ENCODE peak calls at places on chromosomes 1 and 21, in nine cellular contexts. One of them, this sample, is unnamed.

GRCh38 chr21:25573409-25574206 is 33.7 kb downstream of the MRPL39 start:
- DNase-seq in OCI-LY7: peak
- DNase-seq in Peyer's patch: peak
- DNase-seq in AG04450: peak
- DNase-seq in aorta: no peak
- DNase-seq in upper lobe of right lung: no peak
- DNase-seq in fibroblast of lung: peak
- DNase-seq in endodermal cell: no peak
- DNase-seq in CD4-positive, alpha-beta T cell: peak
- DNase-seq in this sample: no peak

GRCh38 chr1:224828691-224829090 is 100.8 kb upstream of the DNAH14 start:
- DNase-seq in OCI-LY7: no peak
- DNase-seq in Peyer's patch: no peak
- DNase-seq in AG04450: no peak
- DNase-seq in aorta: no peak
- DNase-seq in upper lobe of right lung: no peak
- DNase-seq in fibroblast of lung: peak
- DNase-seq in endodermal cell: no peak
- DNase-seq in CD4-positive, alpha-beta T cell: no peak
- DNase-seq in this sample: no peak

GRCh38 chr1:158019177-158019868 is 25.9 kb downstream of the KIRREL1 start:
- DNase-seq in OCI-LY7: no peak
- DNase-seq in Peyer's patch: no peak
- DNase-seq in AG04450: peak
- DNase-seq in aorta: peak
- DNase-seq in upper lobe of right lung: no peak
- DNase-seq in fibroblast of lung: peak
- DNase-seq in endodermal cell: peak
- DNase-seq in CD4-positive, alpha-beta T cell: no peak
- DNase-seq in this sample: no peak

GRCh38 chr1:24909388-24909898 is 20.6 kb downstream of the RUNX3 start:
- DNase-seq in OCI-LY7: no peak
- DNase-seq in Peyer's patch: no peak
- DNase-seq in AG04450: peak
- DNase-seq in aorta: peak
- DNase-seq in upper lobe of right lung: peak
- DNase-seq in fibroblast of lung: peak
- DNase-seq in endodermal cell: peak
- DNase-seq in CD4-positive, alpha-beta T cell: no peak
- DNase-seq in this sample: no peak

GRCh38 chr1:162996261-162996660 is 72.9 kb upstream of the RGS4 start:
- DNase-seq in OCI-LY7: no peak
- DNase-seq in Peyer's patch: no peak
- DNase-seq in AG04450: no peak
- DNase-seq in aorta: no peak
- DNase-seq in upper lobe of right lung: no peak
- DNase-seq in fibroblast of lung: no peak
- DNase-seq in endodermal cell: no peak
- DNase-seq in CD4-positive, alpha-beta T cell: no peak
- DNase-seq in this sample: no peak

GRCh38 chr1:101431956-101432510 is 195.2 kb downstream of the S1PR1 start:
- DNase-seq in OCI-LY7: no peak
- DNase-seq in Peyer's patch: no peak
- DNase-seq in AG04450: no peak
- DNase-seq in aorta: no peak
- DNase-seq in upper lobe of right lung: no peak
- DNase-seq in fibroblast of lung: no peak
- DNase-seq in endodermal cell: no peak
- DNase-seq in CD4-positive, alpha-beta T cell: no peak
- DNase-seq in this sample: no peak

GRCh38 chr1:102834688-102835320 is 273.5 kb downstream of the COL11A1 start:
- DNase-seq in OCI-LY7: no peak
- DNase-seq in Peyer's patch: no peak
- DNase-seq in AG04450: no peak
- DNase-seq in aorta: no peak
- DNase-seq in upper lobe of right lung: no peak
- DNase-seq in fibroblast of lung: peak
- DNase-seq in endodermal cell: no peak
- DNase-seq in CD4-positive, alpha-beta T cell: no peak
- DNase-seq in this sample: no peak

GRCh38 chr1:36094621-36095061 is 5.9 kb downstream of the ADPRS start:
- DNase-seq in OCI-LY7: no peak
- DNase-seq in Peyer's patch: no peak
- DNase-seq in AG04450: no peak
- DNase-seq in aorta: no peak
- DNase-seq in upper lobe of right lung: peak
- DNase-seq in fibroblast of lung: no peak
- DNase-seq in endodermal cell: no peak
- DNase-seq in CD4-positive, alpha-beta T cell: no peak
- DNase-seq in this sample: no peak

GRCh38 chr1:212595787-212596714 is 12.5 kb upstream of the ATF3 start:
- DNase-seq in OCI-LY7: peak
- DNase-seq in Peyer's patch: no peak
- DNase-seq in AG04450: peak
- DNase-seq in aorta: no peak
- DNase-seq in upper lobe of right lung: no peak
- DNase-seq in fibroblast of lung: peak
- DNase-seq in endodermal cell: peak
- DNase-seq in CD4-positive, alpha-beta T cell: no peak
- DNase-seq in this sample: no peak

GRCh38 chr21:35796834-35797233 is 263.5 kb downstream of the SETD4 start:
- DNase-seq in OCI-LY7: no peak
- DNase-seq in Peyer's patch: no peak
- DNase-seq in AG04450: no peak
- DNase-seq in aorta: no peak
- DNase-seq in upper lobe of right lung: no peak
- DNase-seq in fibroblast of lung: no peak
- DNase-seq in endodermal cell: no peak
- DNase-seq in CD4-positive, alpha-beta T cell: no peak
- DNase-seq in this sample: no peak

DNA sequence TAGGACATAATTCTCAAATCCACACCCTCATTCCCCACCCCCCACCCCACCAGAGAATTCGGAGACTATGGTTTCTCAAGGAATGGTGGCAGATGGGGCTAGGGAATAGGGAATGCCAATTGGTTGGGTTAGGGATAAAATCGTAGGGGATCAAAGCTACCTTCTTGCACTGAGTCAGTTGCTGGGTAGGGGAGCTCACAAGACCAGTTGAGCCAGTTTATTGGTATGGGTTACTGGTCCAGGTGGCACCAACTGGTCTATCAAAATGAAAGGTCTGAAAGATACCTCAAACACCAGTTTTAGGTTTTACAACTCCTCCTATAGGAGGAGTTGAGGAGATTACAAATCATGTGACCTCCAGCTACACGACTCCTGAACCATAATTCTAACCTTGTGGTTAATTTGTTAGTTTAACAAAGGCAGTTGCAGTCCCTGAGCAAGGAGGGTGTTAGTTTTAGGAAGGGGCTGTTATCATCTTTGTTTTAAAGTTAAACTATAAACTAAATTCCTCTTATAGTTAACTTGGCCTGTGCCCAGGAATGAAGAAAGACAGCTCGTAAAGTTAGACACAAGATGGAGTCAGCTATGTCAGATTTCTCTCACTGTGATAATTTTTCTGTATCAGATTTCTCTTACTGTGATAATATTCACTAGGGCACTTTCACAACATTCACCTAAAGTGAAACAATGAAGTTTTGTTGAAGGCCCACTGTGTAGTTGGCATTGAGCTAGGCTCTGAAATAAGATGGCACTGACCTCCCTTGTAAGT is 2.5 kb downstream of the SHISAL2A start:
- DNase-seq in OCI-LY7: no peak
- DNase-seq in Peyer's patch: no peak
- DNase-seq in AG04450: no peak
- DNase-seq in aorta: no peak
- DNase-seq in upper lobe of right lung: no peak
- DNase-seq in fibroblast of lung: no peak
- DNase-seq in endodermal cell: no peak
- DNase-seq in CD4-positive, alpha-beta T cell: no peak
- DNase-seq in this sample: no peak
- H3K27ac ChIP-seq in OCI-LY7: peak
- H3K27ac ChIP-seq in Peyer's patch: peak
- H3K27ac ChIP-seq in AG04450: no peak
- H3K27ac ChIP-seq in aorta: no peak
- H3K27ac ChIP-seq in upper lobe of right lung: no peak
- H3K27ac ChIP-seq in fibroblast of lung: no peak
- H3K27ac ChIP-seq in endodermal cell: no peak
- H3K27ac ChIP-seq in CD4-positive, alpha-beta T cell: peak
- H3K27ac ChIP-seq in this sample: no peak

DNA sequence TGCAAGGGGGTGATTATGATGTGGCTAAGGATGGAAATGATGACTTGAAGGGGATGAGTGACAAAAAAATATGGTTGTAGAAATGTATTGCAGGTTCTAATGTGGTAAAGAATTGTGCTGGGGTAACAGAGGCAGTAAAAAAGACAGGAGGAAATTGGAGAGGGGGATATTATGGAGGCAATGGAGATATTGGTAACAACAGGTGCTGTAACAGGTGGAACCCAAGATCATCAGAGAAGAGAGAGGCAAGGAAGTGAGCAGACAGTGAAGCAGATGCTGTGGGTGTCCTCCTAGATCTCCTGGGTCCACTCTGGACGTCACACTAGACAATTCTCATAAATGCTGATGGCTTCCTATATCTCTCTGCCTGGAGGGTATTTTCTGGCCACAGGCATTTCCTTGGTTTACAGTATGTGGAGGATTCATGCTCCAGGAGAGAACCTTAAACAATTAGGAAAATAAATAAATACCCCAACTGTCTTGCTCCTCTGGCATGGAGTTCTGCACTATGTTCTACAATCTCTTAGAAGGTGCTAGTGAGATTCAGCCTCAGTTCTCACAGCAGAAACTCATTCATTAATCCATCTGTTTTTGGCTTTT is 620.3 kb upstream of the PLXNA2 start:
- DNase-seq in OCI-LY7: no peak
- DNase-seq in Peyer's patch: no peak
- DNase-seq in AG04450: no peak
- DNase-seq in aorta: no peak
- DNase-seq in upper lobe of right lung: no peak
- DNase-seq in fibroblast of lung: no peak
- DNase-seq in endodermal cell: no peak
- DNase-seq in CD4-positive, alpha-beta T cell: no peak
- DNase-seq in this sample: no peak
- H3K27ac ChIP-seq in OCI-LY7: no peak
- H3K27ac ChIP-seq in Peyer's patch: no peak
- H3K27ac ChIP-seq in AG04450: no peak
- H3K27ac ChIP-seq in aorta: no peak
- H3K27ac ChIP-seq in upper lobe of right lung: no peak
- H3K27ac ChIP-seq in fibroblast of lung: no peak
- H3K27ac ChIP-seq in endodermal cell: no peak
- H3K27ac ChIP-seq in CD4-positive, alpha-beta T cell: no peak
- H3K27ac ChIP-seq in this sample: no peak

GRCh38 chr1:61120307-61120840 is 38.0 kb downstream of the NFIA start:
- DNase-seq in OCI-LY7: no peak
- DNase-seq in Peyer's patch: no peak
- DNase-seq in AG04450: no peak
- DNase-seq in aorta: no peak
- DNase-seq in upper lobe of right lung: no peak
- DNase-seq in fibroblast of lung: no peak
- DNase-seq in endodermal cell: no peak
- DNase-seq in CD4-positive, alpha-beta T cell: no peak
- DNase-seq in this sample: no peak

GRCh38 chr1:61120998-61121397 is 38.6 kb downstream of the NFIA start:
- DNase-seq in OCI-LY7: no peak
- DNase-seq in Peyer's patch: no peak
- DNase-seq in AG04450: no peak
- DNase-seq in aorta: no peak
- DNase-seq in upper lobe of right lung: no peak
- DNase-seq in fibroblast of lung: no peak
- DNase-seq in endodermal cell: no peak
- DNase-seq in CD4-positive, alpha-beta T cell: no peak
- DNase-seq in this sample: no peak

GRCh38 chr1:61122389-61122788 is 40.0 kb downstream of the NFIA start:
- DNase-seq in OCI-LY7: no peak
- DNase-seq in Peyer's patch: no peak
- DNase-seq in AG04450: no peak
- DNase-seq in aorta: no peak
- DNase-seq in upper lobe of right lung: no peak
- DNase-seq in fibroblast of lung: no peak
- DNase-seq in endodermal cell: no peak
- DNase-seq in CD4-positive, alpha-beta T cell: no peak
- DNase-seq in this sample: no peak

GRCh38 chr1:61123321-61123720 is 41.0 kb downstream of the NFIA start:
- DNase-seq in OCI-LY7: no peak
- DNase-seq in Peyer's patch: no peak
- DNase-seq in AG04450: no peak
- DNase-seq in aorta: no peak
- DNase-seq in upper lobe of right lung: no peak
- DNase-seq in fibroblast of lung: no peak
- DNase-seq in endodermal cell: no peak
- DNase-seq in CD4-positive, alpha-beta T cell: no peak
- DNase-seq in this sample: no peak

DNA sequence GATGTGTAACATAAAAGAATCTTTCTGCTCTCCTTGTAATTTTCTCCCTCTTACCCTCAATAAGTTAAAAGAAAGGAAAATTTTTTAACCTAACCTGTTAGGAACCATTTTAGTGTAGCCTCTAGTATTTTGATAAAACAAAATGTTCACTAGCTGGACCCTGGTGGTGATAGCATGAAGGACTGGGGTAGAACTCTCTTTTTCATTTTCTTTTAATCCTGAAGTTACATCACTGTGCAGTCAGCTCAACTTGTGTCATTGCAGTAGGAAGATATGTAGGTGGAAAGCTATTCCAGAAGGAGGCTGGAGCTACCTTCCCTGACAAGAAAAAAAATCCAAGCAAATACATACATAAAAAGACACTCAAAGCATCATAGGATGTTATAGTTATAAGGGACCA is 39.3 kb downstream of the NFIA start:
- DNase-seq in OCI-LY7: no peak
- DNase-seq in Peyer's patch: no peak
- DNase-seq in AG04450: no peak
- DNase-seq in aorta: no peak
- DNase-seq in upper lobe of right lung: no peak
- DNase-seq in fibroblast of lung: no peak
- DNase-seq in endodermal cell: no peak
- DNase-seq in CD4-positive, alpha-beta T cell: no peak
- DNase-seq in this sample: no peak
- H3K27ac ChIP-seq in OCI-LY7: no peak
- H3K27ac ChIP-seq in Peyer's patch: no peak
- H3K27ac ChIP-seq in AG04450: no peak
- H3K27ac ChIP-seq in aorta: no peak
- H3K27ac ChIP-seq in upper lobe of right lung: no peak
- H3K27ac ChIP-seq in fibroblast of lung: no peak
- H3K27ac ChIP-seq in endodermal cell: no peak
- H3K27ac ChIP-seq in CD4-positive, alpha-beta T cell: no peak
- H3K27ac ChIP-seq in this sample: peak

DNA sequence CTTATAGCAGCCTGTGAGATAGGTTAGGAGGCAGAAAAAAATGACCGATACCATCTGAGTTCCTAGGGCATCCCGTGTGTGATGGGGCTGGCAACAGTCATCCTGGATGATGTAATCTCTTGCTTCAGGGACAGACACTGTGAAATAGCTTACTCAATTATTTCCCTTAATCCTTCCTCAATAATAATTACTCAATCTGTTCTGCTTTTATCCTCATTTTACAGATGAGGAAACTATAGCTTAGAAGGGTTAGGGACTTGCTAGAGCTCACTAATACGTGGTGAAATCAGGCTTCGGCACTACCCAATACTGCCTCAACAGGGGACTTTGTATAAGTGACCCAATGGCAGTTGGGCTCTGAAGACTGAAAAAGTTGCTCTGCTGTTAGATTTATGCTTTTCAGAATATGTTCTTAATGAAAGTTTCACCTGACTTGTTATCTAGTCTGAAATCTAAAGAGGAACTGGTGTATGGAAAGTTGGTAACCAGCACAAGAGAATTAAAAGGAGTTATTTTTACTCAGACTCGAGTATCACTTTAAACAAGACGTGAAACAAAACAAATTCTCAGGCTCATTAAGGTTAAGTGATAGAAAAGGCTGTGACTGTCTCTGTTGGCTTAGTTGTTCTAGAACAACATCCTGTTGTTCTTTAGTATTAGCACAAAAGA is 14.4 kb downstream of the CD55 start:
- DNase-seq in OCI-LY7: peak
- DNase-seq in Peyer's patch: peak
- DNase-seq in AG04450: no peak
- DNase-seq in aorta: no peak
- DNase-seq in upper lobe of right lung: no peak
- DNase-seq in fibroblast of lung: no peak
- DNase-seq in endodermal cell: no peak
- DNase-seq in CD4-positive, alpha-beta T cell: no peak
- DNase-seq in this sample: no peak
- H3K27ac ChIP-seq in OCI-LY7: peak
- H3K27ac ChIP-seq in Peyer's patch: peak
- H3K27ac ChIP-seq in AG04450: no peak
- H3K27ac ChIP-seq in aorta: no peak
- H3K27ac ChIP-seq in upper lobe of right lung: peak
- H3K27ac ChIP-seq in fibroblast of lung: no peak
- H3K27ac ChIP-seq in endodermal cell: no peak
- H3K27ac ChIP-seq in CD4-positive, alpha-beta T cell: peak
- H3K27ac ChIP-seq in this sample: no peak

This sample was measured in substantia nigra.